ENCODE peak calls at places on chromosomes 3 and 15, in four cellular contexts. X is AG09309; G is activated effector memory CD4-positive, alpha-beta T cell treated with Interleukin-2 at 50 U/mL for 16 hours; H is stimulated activated CD8-positive, alpha-beta memory T cell treated with anti-CD3 and anti-CD28 coated beads, Interleukin-4, amount 100 ng/mL, for 1 hour. J is an unnamed sample.
A peak's percentile ranks its signal among the peaks of the same experiment; 100 is the strongest.

GRCh38 chr3:150367771-150368170 is 40.3 kb upstream of the TSC22D2 start:
- DNase-seq in H (no peak), G (no peak), X (no peak), J (no peak)

GRCh38 chr3:78839710-78840109 is 928.1 kb downstream of the ROBO1 start:
- DNase-seq in X (no peak), G (no peak), H (no peak), J (no peak)

GRCh38 chr3:46298871-46299607 is 54.9 kb upstream of the CCR2 start:
- DNase-seq in G (no peak), H (no peak), X (no peak), J (no peak)

GRCh38 chr15:96969892-96970710 is 639.6 kb downstream of the NR2F2 start:
- DNase-seq in X (no peak), G (no peak), H (no peak), J (no peak)

GRCh38 chr15:88232771-88233170 is 23.8 kb downstream of the NTRK3 start:
- DNase-seq in H (no peak), G (no peak), X (no peak), J (no peak)

GRCh38 chr3:32945136-32945535 is 6.3 kb upstream of the CCR4 start:
- DNase-seq in X (no peak), H (no peak), G (no peak), J (no peak)

GRCh38 chr3:45187597-45188210 is 38.4 kb downstream of the TMEM158 start:
- DNase-seq in H (no peak), X (no peak), G (no peak), J (no peak)

GRCh38 chr3:47578119-47578630 is 490 bp downstream of the CSPG5 start:
- DNase-seq in G (peak; percentile 30), X (no peak), H (no peak), J (no peak)

GRCh38 chr15:29405564-29405963 is 135.9 kb upstream of the NSMCE3 start:
- DNase-seq in X (no peak), H (no peak), G (no peak), J (no peak)

GRCh38 chr3:86830566-86830965 is 160.4 kb downstream of the VGLL3 start:
- DNase-seq in X (peak; percentile 63), H (no peak), G (no peak), J (no peak)

GRCh38 chr3:114408763-114409162 is 114.9 kb downstream of the TIGIT start:
- DNase-seq in H (no peak), X (no peak), G (no peak), J (no peak)